ENCODE peak calls at places on chromosome 19, in nine cellular contexts. F is heart left ventricle; V is mucosa of descending colon; U is stimulated activated CD4-positive, alpha-beta T cell treated with anti-CD3 and anti-CD28 coated beads, Interleukin-4, amount 100 ng/mL, for 24 hours; D is kidney; N is effector CD4-positive, alpha-beta T cell; O is skeletal muscle cell; S is Calu3; W is activated CD4-positive, alpha-beta memory T cell treated with anti-CD3 and anti-CD28 coated beads, Interleukin-2, amount 10 ng/mL, durations not matched to agents 7 days and 5 days. H is an unnamed sample.

GRCh38 chr19:15449620-15450527 is at the start of gene WIZ:
- DNase-seq in F (peak), V (peak), U (peak), D (peak), N (peak), O (peak), S (peak), W (peak), H (peak)

GRCh38 chr19:42023943-42024260 is 29.9 kb upstream of the ATP1A3 start:
- DNase-seq in F (no peak), V (no peak), U (no peak), D (no peak), N (no peak), O (no peak), S (no peak), W (no peak), H (no peak)

GRCh38 chr19:49809155-49809986 is 3.7 kb downstream of the FUZ start:
- DNase-seq in F (peak), V (peak), U (peak), D (peak), N (peak), O (no peak), S (no peak), W (peak), H (peak)

GRCh38 chr19:10419646-10420443 is 493 bp upstream of the PDE4A start:
- DNase-seq in F (no peak), V (no peak), U (peak), D (peak), N (no peak), O (no peak), S (no peak), W (peak), H (no peak)

GRCh38 chr19:33110201-33110910 is 21.6 kb upstream of the WDR88 start:
- DNase-seq in F (no peak), V (no peak), U (no peak), D (no peak), N (no peak), O (no peak), S (no peak), W (no peak), H (no peak)

GRCh38 chr19:44438441-44438840 is 9.8 kb downstream of the ZNF229 start:
- DNase-seq in F (no peak), V (no peak), U (no peak), D (no peak), N (no peak), O (no peak), S (no peak), W (no peak), H (no peak)

GRCh38 chr19:46713781-46714522 is 3.0 kb downstream of the PRKD2 start:
- DNase-seq in F (peak), V (peak), U (peak), D (peak), N (peak), O (no peak), S (peak), W (peak), H (peak)

GRCh38 chr19:30883071-30883470 is 466.2 kb downstream of the TSHZ3 start:
- DNase-seq in F (no peak), V (no peak), U (no peak), D (no peak), N (no peak), O (no peak), S (no peak), W (no peak), H (no peak)

GRCh38 chr19:13104848-13105646 is 2.4 kb upstream of the LYL1 start:
- DNase-seq in F (no peak), V (peak), U (no peak), D (peak), N (no peak), O (no peak), S (no peak), W (peak), H (no peak)

GRCh38 chr19:56211718-56212117 is 9.6 kb downstream of the ZSCAN5C start:
- DNase-seq in F (no peak), V (no peak), U (no peak), D (no peak), N (no peak), O (no peak), S (no peak), W (no peak), H (no peak)

GRCh38 chr19:1343026-1343425 is 40.7 kb upstream of the NDUFS7 start:
- DNase-seq in F (no peak), V (no peak), U (no peak), D (no peak), N (no peak), O (no peak), S (no peak), W (no peak), H (no peak)

GRCh38 chr19:46115396-46116109 is 8.9 kb downstream of the IGFL3 start:
- DNase-seq in F (no peak), V (no peak), U (peak), D (no peak), N (no peak), O (peak), S (no peak), W (peak), H (no peak)

GRCh38 chr19:41325947-41326706 is 16.2 kb downstream of the CCDC97 start:
- DNase-seq in F (peak), V (no peak), U (no peak), D (no peak), N (no peak), O (peak), S (peak), W (peak), H (peak)

GRCh38 chr19:9054768-9055167 is 32.1 kb upstream of the OR1M1 start:
- DNase-seq in F (no peak), V (no peak), U (no peak), D (no peak), N (no peak), O (no peak), S (peak), W (no peak), H (no peak)

GRCh38 chr19:6138511-6138910 is 3.0 kb downstream of the ACSBG2 start:
- DNase-seq in F (no peak), V (no peak), U (no peak), D (no peak), N (no peak), O (no peak), S (no peak), W (no peak), H (no peak)

GRCh38 chr19:5222178-5222577 is 118.4 kb downstream of the PTPRS start:
- DNase-seq in F (no peak), V (no peak), U (no peak), D (no peak), N (no peak), O (no peak), S (no peak), W (no peak), H (no peak)

GRCh38 chr19:12065100-12065538 is 588 bp downstream of the ZNF844 start:
- DNase-seq in F (peak), V (peak), U (no peak), D (peak), N (no peak), O (no peak), S (no peak), W (no peak), H (no peak)

GRCh38 chr19:10962863-10963262 is 2.0 kb downstream of the SMARCA4 start:
- DNase-seq in F (no peak), V (no peak), U (no peak), D (no peak), N (no peak), O (no peak), S (no peak), W (no peak), H (no peak)

GRCh38 chr19:46970815-46971214 is 48.8 kb upstream of the NPAS1 start:
- DNase-seq in F (peak), V (no peak), U (no peak), D (peak), N (no peak), O (no peak), S (no peak), W (no peak), H (no peak)

GRCh38 chr19:13597625-13598024 is 91.3 kb upstream of the CACNA1A start:
- DNase-seq in F (peak), V (peak), U (peak), D (no peak), N (peak), O (peak), S (peak), W (peak), H (peak)

GRCh38 chr19:33690461-33691427 is 69.0 kb downstream of the CHST8 start:
- DNase-seq in F (no peak), V (no peak), U (no peak), D (peak), N (no peak), O (no peak), S (no peak), W (no peak), H (no peak)

GRCh38 chr19:19192910-19193423 is 909 bp downstream of the RFXANK start:
- DNase-seq in F (no peak), V (no peak), U (no peak), D (no peak), N (no peak), O (no peak), S (no peak), W (no peak), H (no peak)